ENCODE peak calls at places on chromosomes 3 and 15, in five cellular contexts. P is mesenteric fat pad, L is fibroblast of lung, O is AG04450, R is cerebellum. X is an unnamed sample.

GRCh38 chr15:57440799-57441198 is 64.5 kb downstream of the CGNL1 start:
- DNase-seq in P (no peak), L (peak), O (peak), R (no peak), X (no peak)

GRCh38 chr15:56208185-56208584 is 35.5 kb downstream of the RFX7 start:
- DNase-seq in P (no peak), L (no peak), O (no peak), R (no peak), X (no peak)

GRCh38 chr3:16253601-16254000 is 11.1 kb downstream of the DPH3 start:
- DNase-seq in P (no peak), L (peak), O (no peak), R (no peak), X (no peak)

GRCh38 chr3:186418601-186419238 is 56.7 kb upstream of the DGKG start:
- DNase-seq in P (no peak), L (no peak), O (no peak), R (no peak), X (no peak)

GRCh38 chr15:57130956-57131355 is 212.5 kb downstream of the TCF12 start:
- DNase-seq in P (no peak), L (no peak), O (no peak), R (no peak), X (no peak)

GRCh38 chr3:160400048-160400630 is 689 bp downstream of the SMC4 start:
- DNase-seq in P (no peak), L (peak), O (no peak), R (peak), X (no peak)

GRCh38 chr3:24354230-24354629 is 140.4 kb downstream of the THRB start:
- DNase-seq in P (no peak), L (no peak), O (no peak), R (no peak), X (no peak)

GRCh38 chr15:48096813-48097212 is 24.0 kb upstream of the SLC24A5 start:
- DNase-seq in P (no peak), L (peak), O (peak), R (no peak), X (peak)

GRCh38 chr3:101827211-101828174 is 21.8 kb upstream of the NFKBIZ start:
- DNase-seq in P (peak), L (peak), O (no peak), R (no peak), X (peak)

GRCh38 chr15:69662668-69663000 is 210.0 kb downstream of the RPLP1 start:
- DNase-seq in P (peak), L (no peak), O (no peak), R (no peak), X (no peak)

GRCh38 chr3:106566277-106566676 is 697.5 kb upstream of the CBLB start:
- DNase-seq in P (no peak), L (no peak), O (no peak), R (no peak), X (no peak)

GRCh38 chr15:74179983-74180688 is 6.6 kb downstream of the ISLR start:
- DNase-seq in P (peak), L (no peak), O (no peak), R (no peak), X (no peak)

GRCh38 chr3:107525101-107525953 is 2.6 kb downstream of the BBX start:
- DNase-seq in P (peak), L (peak), O (no peak), R (peak), X (no peak)

GRCh38 chr3:61565569-61565968 is 4.2 kb downstream of the PTPRG start:
- DNase-seq in P (no peak), L (no peak), O (no peak), R (no peak), X (no peak)

GRCh38 chr15:70587896-70588567 is 175.3 kb downstream of the UACA start:
- DNase-seq in P (no peak), L (no peak), O (no peak), R (no peak), X (no peak)

GRCh38 chr3:45055411-45056143 is 29.5 kb downstream of the CLEC3B start:
- DNase-seq in P (no peak), L (peak), O (peak), R (no peak), X (peak)

GRCh38 chr3:49554639-49555265 is 475 bp downstream of the BSN start:
- DNase-seq in P (no peak), L (peak), O (no peak), R (no peak), X (no peak)

GRCh38 chr3:23880703-23881339 is 36.0 kb downstream of the NKIRAS1 start:
- DNase-seq in P (no peak), L (no peak), O (no peak), R (no peak), X (no peak)

GRCh38 chr15:38535451-38536200 is 29.0 kb downstream of the RASGRP1 start:
- DNase-seq in P (no peak), L (no peak), O (no peak), R (peak), X (no peak)

GRCh38 chr3:15261274-15261673 is 55.2 kb downstream of the CAPN7 start:
- DNase-seq in P (no peak), L (no peak), O (no peak), R (no peak), X (no peak)

GRCh38 chr3:126358038-126358815 is 1.0 kb upstream of the KLF15 start:
- DNase-seq in P (no peak), L (peak), O (no peak), R (no peak), X (no peak)

GRCh38 chr3:101038393-101038792 is 45.2 kb upstream of the ABI3BP start:
- DNase-seq in P (no peak), L (peak), O (no peak), R (no peak), X (no peak)

GRCh38 chr3:194434503-194434902 is 35.4 kb upstream of the GP5 start:
- DNase-seq in P (no peak), L (no peak), O (no peak), R (no peak), X (no peak)

GRCh38 chr3:15859507-15860013 is 61.8 kb upstream of the ANKRD28 start:
- DNase-seq in P (peak), L (peak), O (peak), R (peak), X (peak)

GRCh38 chr15:61938249-61938648 is 122.0 kb downstream of the VPS13C start:
- DNase-seq in P (no peak), L (no peak), O (no peak), R (no peak), X (no peak)

GRCh38 chr3:70919091-70919490 is 606.7 kb upstream of the MDFIC2 start:
- DNase-seq in P (no peak), L (no peak), O (no peak), R (no peak), X (no peak)

GRCh38 chr15:70120954-70121655 is 23.4 kb upstream of the TLE3 start:
- DNase-seq in P (no peak), L (no peak), O (no peak), R (no peak), X (no peak)

GRCh38 chr15:45454825-45455224 is 67.7 kb downstream of the SLC30A4 start:
- DNase-seq in P (peak), L (peak), O (peak), R (no peak), X (peak)

GRCh38 chr3:45793482-45794176 is 2.7 kb downstream of the SLC6A20 start:
- DNase-seq in P (no peak), L (no peak), O (no peak), R (no peak), X (no peak)

GRCh38 chr15:41490355-41490754 is 3.3 kb upstream of the ITPKA start:
- DNase-seq in P (no peak), L (peak), O (peak), R (no peak), X (peak)

GRCh38 chr3:98454929-98455328 is 8.1 kb upstream of the OR5K1 start:
- DNase-seq in P (no peak), L (no peak), O (no peak), R (no peak), X (no peak)

GRCh38 chr3:142963266-142964149 is at the start of gene PAQR9:
- DNase-seq in P (no peak), L (no peak), O (no peak), R (peak), X (no peak)

GRCh38 chr3:108125550-108126071 is 34.8 kb upstream of the CD47 start:
- DNase-seq in P (no peak), L (no peak), O (no peak), R (no peak), X (no peak)

GRCh38 chr15:84810073-84810840 is 6.9 kb upstream of the ALPK3 start:
- DNase-seq in P (no peak), L (peak), O (no peak), R (no peak), X (no peak)

GRCh38 chr15:30065025-30065801 is 17.5 kb upstream of the GOLGA8J start:
- DNase-seq in P (no peak), L (peak), O (peak), R (no peak), X (peak)

X was measured in fibroblast of the conjunctiva.